ENCODE peak calls at places on chromosomes 13 and 19, in ten cellular contexts. Q, L, P, N, S, B, E, X, W and D are unnamed samples.

GRCh38 chr19:19537321-19538048 is 580 bp upstream of the CILP2 start:
- DNase-seq in S (no peak), B (no peak), X (no peak), E (no peak), W (no peak), P (no peak), N (no peak), Q (no peak), L (no peak), D (no peak)

GRCh38 chr19:19444694-19445155 is 39.2 kb downstream of the GATAD2A start:
- DNase-seq in S (no peak), B (peak), X (no peak), Q (no peak), E (no peak), L (peak), P (no peak), W (no peak), N (no peak), D (no peak)

GRCh38 chr19:38538793-38539528 is 78.8 kb downstream of the MAP4K1 start:
- DNase-seq in P (no peak), X (no peak), W (no peak), B (no peak), E (no peak), S (no peak), Q (no peak), N (no peak), L (no peak), D (no peak)

GRCh38 chr13:48526269-48526668 is 6.6 kb downstream of the RCBTB2 start:
- DNase-seq in W (no peak), Q (no peak), S (no peak), L (no peak), N (no peak), P (no peak), E (no peak), B (no peak), X (no peak), D (no peak)

GRCh38 chr19:27660428-27660827 is 1552.5 kb downstream of the UQCRFS1 start:
- DNase-seq in P (no peak), L (no peak), Q (peak), X (no peak), B (no peak), N (no peak), W (no peak), E (no peak), S (no peak), D (no peak)

GRCh38 chr13:46179576-46180368 is 2.2 kb downstream of the LCP1 start:
- DNase-seq in B (no peak), X (peak), L (no peak), S (no peak), W (peak), Q (peak), P (no peak), N (no peak), E (no peak), D (peak)

GRCh38 chr13:37175996-37176395 is 70.5 kb upstream of the CSNK1A1L start:
- DNase-seq in N (no peak), S (no peak), B (no peak), Q (no peak), L (peak), W (no peak), E (peak), P (no peak), X (no peak), D (peak)

GRCh38 chr13:103466761-103467160 is 400.5 kb upstream of the SLC10A2 start:
- DNase-seq in S (no peak), N (no peak), W (no peak), E (no peak), B (no peak), Q (no peak), L (no peak), P (no peak), X (no peak), D (no peak)

GRCh38 chr13:40316301-40316700 is 350.1 kb downstream of the FOXO1 start:
- DNase-seq in L (no peak), N (no peak), B (no peak), E (no peak), S (no peak), X (no peak), Q (no peak), P (no peak), W (no peak), D (no peak)

GRCh38 chr19:58550362-58551122 is 4.4 kb downstream of the CHMP2A start:
- DNase-seq in W (no peak), S (no peak), B (no peak), Q (no peak), P (no peak), E (no peak), L (no peak), N (no peak), X (no peak), D (no peak)

GRCh38 chr19:12956446-12957388 is at the start of gene GADD45GIP1:
- DNase-seq in E (peak), W (peak), N (peak), B (peak), L (peak), P (peak), Q (peak), X (peak), S (peak), D (peak)

GRCh38 chr19:41431426-41432386 is 4.5 kb upstream of the B3GNT8 start:
- DNase-seq in P (no peak), X (peak), S (no peak), W (no peak), Q (no peak), E (no peak), B (peak), N (no peak), L (peak), D (no peak)

GRCh38 chr13:75666646-75667351 is 30.7 kb downstream of the LMO7 start:
- DNase-seq in L (peak), P (no peak), N (no peak), Q (no peak), S (no peak), E (no peak), W (no peak), X (no peak), B (no peak), D (no peak)

GRCh38 chr19:17107546-17108452 is 32.2 kb downstream of the MYO9B start:
- DNase-seq in S (no peak), W (no peak), B (peak), X (peak), L (peak), Q (peak), N (peak), E (peak), P (peak), D (peak)